ENCODE peak calls at places on chromosomes 7 and 10, in six cellular contexts. M is A549, N is HCT116, Q is pancreas, V is IMR-90, I is Panc1. S is an unnamed sample.

GRCh38 chr10:104331208-104331838 is 6.9 kb downstream of the ITPRIP start:
- DNase-seq in V (peak), Q (no peak), I (no peak), M (no peak), N (peak), S (no peak)

GRCh38 chr10:86198271-86198670 is 168.3 kb downstream of the GRID1 start:
- DNase-seq in V (no peak), Q (no peak), N (no peak), I (no peak), M (no peak), S (no peak)

GRCh38 chr10:121308046-121308445 is 290.2 kb downstream of the FGFR2 start:
- DNase-seq in I (no peak), Q (no peak), V (no peak), N (no peak), M (no peak), S (no peak)

GRCh38 chr7:20958474-20958873 is 171.8 kb upstream of the SP8 start:
- DNase-seq in M (no peak), Q (no peak), N (no peak), V (no peak), I (no peak), S (no peak)

GRCh38 chr7:26843696-26844095 is 20.7 kb downstream of the SKAP2 start:
- DNase-seq in I (no peak), N (peak), M (peak), V (peak), Q (no peak), S (no peak)

GRCh38 chr10:29435809-29436501 is 147.1 kb downstream of the LYZL1 start:
- DNase-seq in I (no peak), Q (no peak), V (peak), M (no peak), N (no peak), S (no peak)

GRCh38 chr7:102061981-102062390 is 224.7 kb upstream of the SH2B2 start:
- DNase-seq in M (peak), Q (no peak), I (no peak), V (peak), N (no peak), S (peak)

GRCh38 chr7:16235743-16236142 is 185.6 kb downstream of the CRPPA start:
- DNase-seq in N (no peak), V (no peak), I (no peak), M (no peak), Q (no peak), S (no peak)

GRCh38 chr10:71714592-71714991 is 5.0 kb downstream of the C10orf105 start:
- DNase-seq in N (no peak), V (no peak), M (no peak), Q (no peak), I (no peak), S (no peak)

GRCh38 chr7:4174451-4174850 is 507.6 kb upstream of the FOXK1 start:
- DNase-seq in V (no peak), I (no peak), Q (peak), N (no peak), M (no peak), S (peak)

GRCh38 chr7:149562602-149563001 is 65.0 kb upstream of the ZNF746 start:
- DNase-seq in V (peak), M (no peak), I (no peak), Q (no peak), N (no peak), S (no peak)

GRCh38 chr7:127350586-127350985 is 41.9 kb downstream of the ZNF800 start:
- DNase-seq in Q (no peak), M (no peak), N (no peak), I (no peak), V (no peak), S (no peak)

GRCh38 chr7:20270867-20271266 is 53.7 kb upstream of the MACC1 start:
- DNase-seq in V (no peak), M (no peak), N (no peak), I (no peak), Q (no peak), S (no peak)

GRCh38 chr7:34160261-34160752 is 255.0 kb downstream of the BMPER start:
- DNase-seq in Q (peak), V (peak), N (no peak), I (no peak), M (no peak), S (no peak)

GRCh38 chr10:10222288-10222945 is 795.3 kb upstream of the CELF2 start:
- DNase-seq in I (no peak), N (no peak), Q (no peak), V (peak), M (no peak), S (no peak)

GRCh38 chr7:150909192-150909591 is 56.9 kb downstream of the AOC1 start:
- DNase-seq in I (no peak), Q (no peak), M (no peak), V (no peak), N (no peak), S (no peak)

GRCh38 chr7:128830231-128831177 is at the start of gene FLNC:
- DNase-seq in Q (peak), N (no peak), V (peak), I (no peak), M (no peak), S (peak)

GRCh38 chr10:129909080-129909479 is 55.0 kb downstream of the EBF3 start:
- DNase-seq in N (no peak), I (no peak), Q (no peak), V (no peak), M (no peak), S (no peak)

GRCh38 chr10:93722550-93722949 is 20.2 kb upstream of the FRA10AC1 start:
- DNase-seq in V (no peak), M (peak), I (no peak), Q (no peak), N (no peak), S (no peak)

GRCh38 chr7:52154382-52154781 is 837.8 kb upstream of the COBL start:
- DNase-seq in I (no peak), M (peak), N (no peak), Q (no peak), V (no peak), S (no peak)

GRCh38 chr10:11351801-11352200 is 259.6 kb downstream of the USP6NL start:
- DNase-seq in M (no peak), V (no peak), I (no peak), N (no peak), Q (no peak), S (no peak)

GRCh38 chr10:77902159-77902558 is 24.4 kb downstream of the DLG5 start:
- DNase-seq in I (no peak), M (no peak), V (no peak), N (no peak), Q (no peak), S (no peak)

GRCh38 chr10:5441106-5441505 is 28.7 kb downstream of the NET1 start:
- DNase-seq in V (no peak), Q (no peak), M (no peak), N (no peak), I (no peak), S (no peak)

GRCh38 chr10:5443429-5443828 is 31.1 kb downstream of the NET1 start:
- DNase-seq in N (no peak), I (no peak), M (no peak), V (no peak), Q (no peak), S (no peak)

GRCh38 chr10:5442990-5443370 is 30.6 kb downstream of the NET1 start:
- DNase-seq in M (no peak), Q (no peak), I (no peak), N (no peak), V (no peak), S (no peak)

GRCh38 chr10:5440206-5440605 is 27.8 kb downstream of the NET1 start:
- DNase-seq in M (no peak), V (no peak), N (no peak), Q (no peak), I (no peak), S (no peak)

GRCh38 chr10:5442056-5442989 is 30.0 kb downstream of the NET1 start:
- DNase-seq in Q (no peak), I (no peak), N (peak), M (peak), V (peak), S (no peak)
- H3K4me3 ChIP-seq in Q (no peak), I (no peak), N (no peak), M (no peak), V (no peak), S (no peak)

DNA sequence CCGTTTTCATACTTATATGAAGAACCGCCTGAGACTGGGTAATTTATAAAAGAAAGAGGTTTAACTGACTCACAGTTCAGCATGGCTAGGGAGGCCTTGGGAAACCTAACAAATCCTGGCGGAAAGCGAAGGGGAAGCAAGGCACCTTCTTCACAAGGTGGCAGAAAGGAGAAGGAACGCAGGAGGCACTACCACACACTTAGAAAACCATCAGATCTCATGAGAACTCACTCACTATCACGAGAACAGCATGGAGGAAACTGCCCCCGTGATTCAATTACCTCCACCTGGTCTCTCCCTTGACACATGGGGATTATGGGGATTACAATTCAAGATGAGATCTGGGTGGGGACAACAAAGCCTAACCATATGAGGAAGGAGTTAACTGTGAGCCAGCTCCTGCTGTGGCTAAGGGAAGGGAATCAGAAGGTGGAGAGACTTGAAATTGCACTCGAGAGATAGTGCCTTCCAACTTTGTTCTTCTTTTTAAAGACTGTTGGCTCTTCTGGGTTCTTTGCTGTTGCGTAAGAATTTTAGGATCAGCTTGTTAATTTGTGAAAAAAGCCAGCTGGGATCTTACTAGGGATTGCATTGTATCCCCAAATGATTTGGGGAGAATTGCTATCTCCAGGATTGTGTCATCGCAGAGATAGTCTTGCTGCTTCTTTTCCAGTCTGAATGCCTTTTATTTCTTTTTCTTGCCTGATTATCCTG is 21.0 kb downstream of the OPTN start:
- DNase-seq in I (no peak), Q (no peak), M (no peak), V (no peak), N (no peak), S (no peak)
- H3K27ac ChIP-seq in I (no peak), Q (no peak), M (no peak), V (no peak), N (no peak), S (no peak)

GRCh38 chr10:69406816-69407580 is 9.7 kb downstream of the TACR2 start:
- DNase-seq in I (no peak), V (no peak), M (no peak), N (no peak), Q (no peak), S (no peak)

GRCh38 chr10:69408318-69409175 is 8.2 kb downstream of the TACR2 start:
- DNase-seq in M (peak), N (peak), V (peak), I (no peak), Q (peak), S (peak)

GRCh38 chr10:69406302-69406811 is 10.4 kb downstream of the TACR2 start:
- DNase-seq in I (no peak), Q (no peak), V (no peak), N (no peak), M (no peak), S (no peak)

GRCh38 chr10:69409176-69409495 is 7.6 kb downstream of the TACR2 start:
- DNase-seq in I (no peak), N (no peak), Q (no peak), M (no peak), V (no peak), S (no peak)

DNA sequence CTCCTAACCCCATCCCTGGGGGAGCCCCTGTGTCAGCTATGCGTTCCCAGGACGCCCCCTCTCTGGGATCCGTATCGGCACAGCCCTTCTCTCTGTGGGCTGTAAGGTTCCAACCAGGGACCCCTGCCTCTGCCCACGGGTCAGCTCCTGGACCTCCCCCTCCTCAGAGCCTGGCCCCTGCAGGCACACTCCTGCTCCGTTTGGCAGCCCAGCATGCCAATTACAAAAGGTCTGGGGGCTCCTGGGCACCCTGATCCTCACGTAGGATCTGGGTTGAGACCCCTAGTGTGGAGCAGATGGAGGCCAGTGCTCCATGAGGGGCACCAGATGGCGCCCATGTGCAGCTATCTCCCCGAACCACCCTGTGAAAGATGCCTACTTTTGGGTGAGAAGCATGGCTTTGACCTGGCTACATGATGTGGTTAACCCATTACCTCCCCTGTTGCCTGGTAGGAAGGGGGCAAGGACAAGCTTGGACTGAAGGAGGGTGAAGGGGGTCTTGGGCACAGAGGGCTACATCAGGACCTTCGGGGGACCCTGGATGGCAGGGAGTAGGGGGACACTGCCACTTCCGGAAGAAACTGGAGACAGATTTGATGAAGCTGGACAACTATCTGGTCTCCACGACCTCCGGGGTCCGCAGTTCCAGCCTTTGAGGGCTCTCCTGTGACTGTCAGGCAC is 9.0 kb downstream of the TACR2 start:
- DNase-seq in Q (no peak), N (no peak), V (no peak), M (peak), I (no peak), S (no peak)
- H3K4me3 ChIP-seq in Q (no peak), N (no peak), V (no peak), M (peak), I (no peak), S (no peak)

DNA sequence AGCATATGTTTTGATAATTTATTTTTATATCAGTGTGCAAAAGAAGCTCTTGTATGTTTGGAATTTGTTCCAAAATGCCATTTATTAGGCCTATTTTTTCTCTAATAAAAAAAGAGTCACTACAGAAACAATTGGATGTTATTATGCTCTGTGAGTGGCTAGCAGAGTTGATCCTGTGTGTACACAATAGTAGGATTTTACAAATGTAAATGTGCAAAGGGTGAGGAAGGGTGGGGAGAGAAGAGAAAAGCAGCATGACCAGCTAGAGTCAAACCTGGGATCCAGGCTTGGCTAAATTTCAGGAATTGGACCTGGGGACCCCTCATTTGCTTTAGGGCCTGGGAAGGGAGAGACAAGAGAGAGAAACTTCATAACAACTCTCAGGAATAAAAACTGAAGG is 32.5 kb downstream of the SEMA3A start:
- DNase-seq in I (no peak), Q (no peak), M (no peak), N (no peak), V (no peak), S (no peak)
- H3K27ac ChIP-seq in I (peak), Q (no peak), M (no peak), N (no peak), V (peak), S (no peak)

GRCh38 chr7:91019686-91020385 is 244.4 kb upstream of the FZD1 start:
- DNase-seq in I (no peak), N (no peak), V (peak), Q (no peak), M (no peak), S (no peak)
- H3K4me3 ChIP-seq in I (no peak), N (no peak), V (no peak), Q (no peak), M (no peak), S (no peak)

GRCh38 chr10:69180525-69181204 is 631 bp downstream of the SUPV3L1 start:
- DNase-seq in N (no peak), M (peak), V (peak), I (no peak), Q (no peak), S (no peak)
- H3K27ac ChIP-seq in N (peak), M (peak), V (peak), I (peak), Q (peak), S (peak)

GRCh38 chr10:100998183-100998990 is 1.2 kb upstream of the LZTS2 start:
- DNase-seq in V (peak), Q (peak), N (no peak), I (no peak), M (peak), S (peak)
- H3K4me3 ChIP-seq in V (peak), Q (peak), N (peak), I (peak), M (peak), S (peak)

GRCh38 chr7:50362712-50363282 is 58.3 kb downstream of the IKZF1 start:
- DNase-seq in N (no peak), I (no peak), V (no peak), M (no peak), Q (no peak), S (no peak)
- H3K27ac ChIP-seq in N (no peak), I (no peak), V (no peak), M (no peak), Q (no peak), S (peak)

DNA sequence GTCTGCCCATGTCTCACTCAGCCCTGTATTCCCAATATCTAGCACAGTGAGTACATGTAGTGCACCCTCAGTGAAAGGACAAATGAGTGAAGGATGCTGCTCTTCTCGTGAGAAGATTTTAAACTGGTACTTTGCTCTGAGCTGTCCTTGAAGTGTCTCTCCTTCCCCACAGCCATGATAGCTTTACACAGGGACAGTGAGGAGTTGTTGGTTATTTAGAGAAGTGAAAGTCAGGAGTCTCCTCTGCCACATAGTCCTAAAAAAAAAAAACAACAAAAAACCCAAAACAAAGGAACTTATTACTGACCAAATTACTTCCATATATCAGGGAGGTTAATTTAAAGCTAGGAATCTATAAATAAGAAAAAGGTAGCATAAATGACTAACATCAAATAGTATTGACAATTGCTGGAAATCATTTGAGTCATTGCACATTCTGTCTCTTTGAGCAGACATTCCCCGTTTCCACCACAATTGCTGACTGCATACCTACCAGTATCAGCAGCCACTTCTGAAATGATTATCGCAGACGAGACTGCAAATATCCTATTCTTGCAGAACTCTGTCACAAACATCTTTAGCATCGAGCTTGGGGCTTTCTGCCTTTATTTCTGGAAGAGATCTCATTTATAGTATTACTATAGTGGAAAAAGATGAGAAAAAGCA is 202.1 kb downstream of the PTEN start:
- DNase-seq in N (no peak), I (no peak), V (no peak), M (no peak), Q (no peak), S (no peak)
- H3K4me3 ChIP-seq in N (no peak), I (no peak), V (no peak), M (no peak), Q (no peak), S (no peak)